ENCODE peak calls at places on chromosome 19, in eight cellular contexts. O is A549, S is lung, A is heart left ventricle, V is mesenchymal stem cell, G is left ventricle myocardium inferior, H is heart right ventricle, D is IMR-90. W is an unnamed sample.

GRCh38 chr19:39867952-39868351 is 21.8 kb upstream of the FBL start:
- DNase-seq in D (no peak), H (no peak), A (no peak), G (no peak), V (no peak), S (no peak), O (no peak), W (no peak)

GRCh38 chr19:3198901-3199700 is 13.4 kb downstream of the NCLN start:
- DNase-seq in H (no peak), D (no peak), O (no peak), G (no peak), S (no peak), A (no peak), V (no peak), W (no peak)

GRCh38 chr19:55647732-55648656 is at the start of gene CCDC106:
- DNase-seq in G (peak; percentile 74), S (peak; percentile 61), O (peak; percentile 80), D (peak; percentile 68), H (peak; percentile 79), V (peak; percentile 82), A (peak; percentile 79), W (peak; percentile 87)

GRCh38 chr19:10761443-10762242 is 43.8 kb downstream of the DNM2 start:
- DNase-seq in V (no peak), A (no peak), G (no peak), S (no peak), H (no peak), D (no peak), O (no peak), W (no peak)

GRCh38 chr19:6216236-6216995 is 63.4 kb downstream of the MLLT1 start:
- DNase-seq in A (no peak), V (no peak), G (no peak), D (no peak), S (no peak), H (no peak), O (no peak), W (peak; percentile 49)

GRCh38 chr19:6354098-6354674 is 7.1 kb upstream of the CLPP start:
- DNase-seq in V (peak; percentile 41), S (no peak), O (no peak), A (no peak), G (no peak), H (no peak), D (no peak), W (no peak)

GRCh38 chr19:44925114-44925891 is 10.9 kb downstream of the APOC1 start:
- DNase-seq in V (peak; percentile 81), O (no peak), G (peak; percentile 78), S (peak; percentile 59), H (peak; percentile 60), A (peak; percentile 66), D (peak; percentile 49), W (peak; percentile 90)

GRCh38 chr19:42343344-42344110 is 18.1 kb downstream of the MEGF8 start:
- DNase-seq in S (no peak), G (no peak), O (no peak), A (no peak), V (no peak), D (no peak), H (no peak), W (no peak)

GRCh38 chr19:13882419-13882795 is 5.5 kb downstream of the NANOS3 start:
- DNase-seq in D (no peak), G (no peak), S (no peak), O (no peak), A (no peak), H (no peak), V (no peak), W (no peak)
- H3K27ac ChIP-seq in D (no peak overlapping the region), G (peak overlapping the region; percentile 74), S (no peak overlapping the region), O (peak overlapping the region; percentile 96), A (peak overlapping the region; percentile 64), H (no peak overlapping the region), V (no peak overlapping the region), W (no peak overlapping the region)

GRCh38 chr19:18252370-18252717 is 21.9 kb downstream of the IQCN start:
- DNase-seq in V (no peak), H (no peak), O (no peak), A (no peak), D (no peak), S (no peak), G (no peak), W (no peak)
- H3K27ac ChIP-seq in V (no peak overlapping the region), H (no peak overlapping the region), O (no peak overlapping the region), A (no peak overlapping the region), D (no peak overlapping the region), S (no peak overlapping the region), G (no peak overlapping the region), W (no peak overlapping the region)

DNA sequence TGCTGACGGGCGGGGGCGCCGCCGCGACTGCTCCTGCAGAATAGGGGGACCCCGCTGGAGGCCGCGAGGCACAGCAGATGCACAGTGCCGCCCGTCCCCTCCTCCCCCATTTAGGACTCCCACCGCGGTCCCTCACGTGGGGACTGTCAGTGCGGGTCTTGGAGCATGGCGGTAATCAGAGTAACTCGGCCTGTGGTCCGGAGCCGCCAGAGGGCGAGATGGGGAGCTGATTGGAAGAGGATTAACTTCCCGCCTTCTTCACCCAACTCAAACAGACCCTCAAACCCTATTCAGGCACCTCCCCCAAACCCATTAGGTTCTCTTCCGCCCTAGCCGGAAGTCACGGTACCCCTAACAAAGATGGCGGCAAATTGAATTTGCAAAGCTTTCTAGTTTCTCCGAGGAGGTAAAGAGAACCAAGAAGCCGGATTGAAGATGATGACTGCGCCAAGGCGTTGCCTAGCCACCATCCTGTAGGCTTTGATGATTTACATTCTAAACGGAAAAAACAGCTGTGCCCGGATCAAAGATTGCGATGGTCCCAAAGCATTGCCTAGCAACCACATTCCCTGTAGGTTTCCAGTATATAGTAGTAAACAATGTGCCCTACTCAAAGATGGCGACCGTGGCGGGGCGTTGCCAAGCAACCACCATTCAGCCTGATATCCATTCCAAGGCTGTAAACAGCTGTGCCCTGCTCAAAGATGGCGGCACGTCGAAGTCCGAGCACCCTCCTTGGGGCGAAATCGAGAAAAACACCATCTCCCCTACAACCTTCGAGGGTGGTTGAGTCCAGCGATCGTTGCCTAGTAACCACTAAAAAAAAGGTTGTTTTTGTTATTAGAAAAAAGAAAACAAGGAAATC is at the start of gene FUZ:
- DNase-seq in V (peak; percentile 99), S (peak; percentile 97), D (peak; percentile 99), H (peak; percentile 98), A (peak; percentile 97), G (peak; percentile 98), O (peak; percentile 100), W (peak; percentile 98)
- H3K27ac ChIP-seq in V (peak within 1 kb of the TSS; percentile 83), S (peak within 1 kb of the TSS; percentile 84), D (peak within 1 kb of the TSS; percentile 79), H (peak within 1 kb of the TSS; percentile 84), A (peak within 1 kb of the TSS; percentile 94), G (peak within 1 kb of the TSS; percentile 96), O (peak within 1 kb of the TSS; percentile 92), W (peak within 1 kb of the TSS; percentile 86)

GRCh38 chr19:53549354-53549753 is 11.4 kb downstream of the ZNF331 start:
- DNase-seq in V (peak; percentile 66), H (no peak), G (no peak), S (no peak), A (no peak), O (no peak), D (peak; percentile 68), W (no peak)
- H3K27ac ChIP-seq in V (no peak overlapping the region), H (no peak overlapping the region), G (peak overlapping the region; percentile 21), S (peak overlapping the region; percentile 50), A (peak overlapping the region; percentile 39), O (no peak overlapping the region), D (peak overlapping the region; percentile 87), W (no peak overlapping the region)